ENCODE peak calls at places on chromosome 1, in four cellular contexts. T is GM12878, D is HepG2, W is H1. C is an unnamed sample.
A peak's percentile ranks its signal among the peaks of the same experiment; 100 is the strongest.

GRCh38 chr1:29290414-29290980 is 54.2 kb downstream of the PTPRU start:
- DNase-seq in T (no peak), D (no peak), W (no peak), C (no peak)

GRCh38 chr1:243443557-243443956 is 187.7 kb downstream of the SDCCAG8 start:
- DNase-seq in T (no peak), D (no peak), W (no peak), C (no peak)

GRCh38 chr1:232629250-232630046 is 485 bp downstream of the SIPA1L2 start:
- DNase-seq in T (no peak), D (no peak), W (no peak), C (peak; percentile 28)

GRCh38 chr1:247962911-247963588 is 2.0 kb upstream of the OR2AK2 start:
- DNase-seq in T (no peak), D (no peak), W (no peak), C (no peak)

GRCh38 chr1:20538227-20538626 is 14.1 kb upstream of the FAM43B start:
- DNase-seq in T (no peak), D (no peak), W (no peak), C (no peak)

GRCh38 chr1:244322791-244323521 is 128.8 kb downstream of the ADSS2 start:
- DNase-seq in T (no peak), D (peak; percentile 60), W (no peak), C (peak; percentile 75)

GRCh38 chr1:153568367-153569099 is 2.9 kb upstream of the S100A2 start:
- DNase-seq in T (peak; percentile 9), D (peak; percentile 86), W (peak; percentile 81), C (peak; percentile 93)

GRCh38 chr1:207869859-207870258 is 41.1 kb downstream of the CD34 start:
- DNase-seq in T (no peak), D (no peak), W (no peak), C (no peak)

GRCh38 chr1:29639741-29640427 is 403.6 kb downstream of the PTPRU start:
- DNase-seq in T (no peak), D (no peak), W (no peak), C (no peak)

GRCh38 chr1:23613191-23614126 is 54.2 kb upstream of the ID3 start:
- DNase-seq in T (no peak), D (no peak), W (no peak), C (no peak)

GRCh38 chr1:119327436-119328155 is 41.0 kb upstream of the HAO2 start:
- DNase-seq in T (no peak), D (peak; percentile 50), W (no peak), C (no peak)

GRCh38 chr1:25520446-25521061 is 22.9 kb upstream of the LDLRAP1 start:
- DNase-seq in T (peak; percentile 17), D (peak; percentile 33), W (no peak), C (no peak)

GRCh38 chr1:51568231-51568935 is 48.5 kb upstream of the OSBPL9 start:
- DNase-seq in T (no peak), D (no peak), W (no peak), C (no peak)

GRCh38 chr1:151134396-151134795 is 12.0 kb downstream of the SEMA6C start:
- DNase-seq in T (no peak), D (no peak), W (no peak), C (no peak)

GRCh38 chr1:9235123-9235513 is 544 bp downstream of the H6PD start:
- DNase-seq in T (no peak), D (peak; percentile 36), W (no peak), C (no peak)

GRCh38 chr1:17183388-17184160 is 21.4 kb upstream of the PADI1 start:
- DNase-seq in T (no peak), D (no peak), W (no peak), C (no peak)

GRCh38 chr1:30683699-30684098 is 39.7 kb downstream of the MATN1 start:
- DNase-seq in T (no peak), D (no peak), W (no peak), C (no peak)

GRCh38 chr1:30686236-30686635 is 37.1 kb downstream of the MATN1 start:
- DNase-seq in T (no peak), D (no peak), W (no peak), C (no peak)

GRCh38 chr1:30684259-30684658 is 39.1 kb downstream of the MATN1 start:
- DNase-seq in T (no peak), D (no peak), W (no peak), C (no peak)

GRCh38 chr1:30684881-30685795 is 38.2 kb downstream of the MATN1 start:
- DNase-seq in T (no peak), D (peak; percentile 78), W (peak; percentile 90), C (peak; percentile 94)

GRCh38 chr1:30685796-30686165 is 37.6 kb downstream of the MATN1 start:
- DNase-seq in T (no peak), D (no peak), W (no peak), C (peak; percentile 32)
- H3K9ac ChIP-seq in T (no peak overlapping the region), D (no peak overlapping the region), W (peak overlapping the region; percentile 45), C (peak overlapping the region; percentile 74)

GRCh38 chr1:161725888-161726630 is 4.7 kb downstream of the FCRLB start:
- DNase-seq in T (no peak), D (peak; percentile 23), W (no peak), C (peak; percentile 36)
- TF ChIP-seq ZNF274 in T (no peak), D (no peak), W (no peak), C (no peak)

GRCh38 chr1:32159189-32159588 is 20.3 kb upstream of the TXLNA start:
- DNase-seq in T (no peak), D (no peak), W (no peak), C (no peak)

DNA sequence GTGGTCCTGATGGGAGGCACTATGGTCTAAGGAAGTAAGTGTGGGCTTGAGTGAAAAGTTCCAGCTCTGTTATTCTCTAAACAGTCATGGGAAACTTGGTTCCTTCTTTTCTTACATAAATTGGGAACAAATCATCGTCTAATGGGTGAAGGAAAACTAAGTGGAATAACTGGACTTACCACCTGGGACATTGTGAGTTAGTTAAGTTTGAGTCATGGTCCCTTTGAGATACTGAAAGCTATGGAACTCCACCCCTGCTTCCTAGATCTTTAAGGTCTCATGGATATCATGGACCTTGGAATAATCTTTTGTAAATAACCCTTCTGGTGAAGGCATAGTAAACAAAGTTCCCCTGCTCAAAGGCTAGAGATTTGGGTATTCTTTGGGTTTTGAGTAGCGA is 16.1 kb upstream of the TXLNA start:
- DNase-seq in T (no peak), D (no peak), W (no peak), C (no peak)
- H3K36me3 ChIP-seq in T (peaks cover 12% of the 10 kb centered on the region), D (peaks cover 74% of the 10 kb centered on the region), W (peaks cover 11% of the 10 kb centered on the region), C (peaks cover 88% of the 10 kb centered on the region)

DNA sequence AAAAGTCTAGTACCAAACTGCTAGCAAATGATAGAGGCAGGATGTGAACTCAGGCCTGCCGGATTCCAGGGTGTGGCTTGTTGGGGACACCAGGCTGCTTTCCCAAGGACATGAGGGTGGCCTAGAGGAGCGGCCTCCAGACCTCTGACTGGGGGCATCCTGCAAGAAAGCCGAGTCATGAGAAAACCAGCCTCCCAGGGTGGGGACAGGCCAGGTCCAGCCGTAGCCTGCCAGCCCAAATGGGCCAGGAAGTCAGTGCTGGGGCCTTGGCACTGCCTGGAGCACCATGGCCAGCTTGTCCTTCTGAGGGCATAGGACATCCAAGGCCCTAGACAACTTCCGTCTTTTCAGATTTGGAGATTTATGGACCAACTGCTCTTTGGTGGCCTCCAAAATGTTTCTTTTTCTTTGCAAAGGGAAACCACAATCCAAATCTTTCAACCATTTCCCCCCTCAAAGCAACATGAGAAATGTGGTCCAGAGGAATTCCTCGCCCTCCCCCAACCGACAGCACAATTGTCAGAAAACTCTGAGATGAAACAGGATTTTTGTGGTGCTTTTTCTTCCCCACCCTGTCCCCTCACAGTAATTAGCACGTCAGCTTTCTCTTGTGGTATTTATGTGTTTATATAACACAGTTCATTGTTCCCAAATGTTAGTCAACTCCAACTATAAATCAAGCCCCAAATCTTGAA is 212.3 kb downstream of the KAZN start:
- DNase-seq in T (no peak), D (no peak), W (no peak), C (no peak)
- H3K9ac ChIP-seq in T (no peak overlapping the region), D (no peak overlapping the region), W (no peak overlapping the region), C (no peak overlapping the region)

DNA sequence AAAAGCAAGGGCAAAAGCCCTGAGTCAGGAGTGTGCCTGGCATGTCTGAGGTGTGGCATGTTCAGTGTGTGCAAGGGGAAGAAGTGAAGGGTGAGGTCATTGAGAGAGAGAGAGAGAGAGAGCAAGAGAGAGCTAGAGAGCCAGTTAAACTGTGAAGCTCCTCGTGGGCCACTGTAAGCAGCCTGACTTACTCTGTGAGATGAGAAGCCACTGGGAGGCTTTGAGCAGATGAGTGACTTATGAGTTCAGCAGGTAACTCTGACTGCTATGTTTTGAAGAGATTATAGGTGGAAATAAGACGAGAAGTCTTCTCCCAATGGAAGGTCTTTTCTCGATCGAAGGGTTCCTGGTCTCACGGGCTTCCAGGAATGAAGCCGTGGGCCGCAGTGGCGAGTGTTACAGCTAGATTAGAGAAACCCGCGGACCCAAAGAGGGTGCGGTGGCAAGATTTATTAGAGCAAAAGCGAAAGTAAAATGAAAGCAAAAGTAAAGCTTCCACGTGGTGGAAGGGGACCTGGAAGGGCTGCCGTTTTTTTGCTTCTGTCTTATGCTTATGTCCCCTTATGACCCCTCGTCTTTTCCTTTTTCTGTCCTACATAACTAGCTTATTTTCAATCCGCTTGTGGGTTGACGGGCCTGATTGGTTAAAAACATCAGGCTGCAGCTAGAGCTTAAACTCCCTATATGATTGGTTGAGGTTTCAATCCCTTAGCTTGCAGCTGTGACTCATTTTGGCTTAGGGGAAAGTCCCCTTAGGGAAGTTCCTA is 323.1 kb upstream of the FAM78B start:
- DNase-seq in T (peak; percentile 60), D (peak; percentile 31), W (no peak), C (no peak)
- TF ChIP-seq ZNF274 in T (no peak), D (no peak), W (no peak), C (no peak)

GRCh38 chr1:234606731-234607090 is 3.3 kb downstream of the IRF2BP2 start:
- DNase-seq in T (no peak), D (no peak), W (no peak), C (no peak)
- H3K36me3 ChIP-seq in T (peaks cover 5% of the 10 kb centered on the region), D (peaks cover 13% of the 10 kb centered on the region), W (peaks cover 3% of the 10 kb centered on the region), C (peaks cover 50% of the 10 kb centered on the region)

GRCh38 chr1:177978530-177978929 is 8.7 kb upstream of the SEC16B start:
- DNase-seq in T (no peak), D (no peak), W (no peak), C (no peak)

GRCh38 chr1:177976596-177976995 is 6.7 kb upstream of the SEC16B start:
- DNase-seq in T (no peak), D (no peak), W (no peak), C (no peak)

GRCh38 chr1:177979272-177979671 is 9.4 kb upstream of the SEC16B start:
- DNase-seq in T (no peak), D (no peak), W (no peak), C (no peak)

GRCh38 chr1:177973585-177973984 is 3.7 kb upstream of the SEC16B start:
- DNase-seq in T (no peak), D (no peak), W (no peak), C (no peak)

GRCh38 chr1:177975588-177976495 is 6.0 kb upstream of the SEC16B start:
- DNase-seq in T (no peak), D (no peak), W (no peak), C (no peak)
- H3K9ac ChIP-seq in T (no peak overlapping the region), D (no peak overlapping the region), W (no peak overlapping the region), C (no peak overlapping the region)

DNA sequence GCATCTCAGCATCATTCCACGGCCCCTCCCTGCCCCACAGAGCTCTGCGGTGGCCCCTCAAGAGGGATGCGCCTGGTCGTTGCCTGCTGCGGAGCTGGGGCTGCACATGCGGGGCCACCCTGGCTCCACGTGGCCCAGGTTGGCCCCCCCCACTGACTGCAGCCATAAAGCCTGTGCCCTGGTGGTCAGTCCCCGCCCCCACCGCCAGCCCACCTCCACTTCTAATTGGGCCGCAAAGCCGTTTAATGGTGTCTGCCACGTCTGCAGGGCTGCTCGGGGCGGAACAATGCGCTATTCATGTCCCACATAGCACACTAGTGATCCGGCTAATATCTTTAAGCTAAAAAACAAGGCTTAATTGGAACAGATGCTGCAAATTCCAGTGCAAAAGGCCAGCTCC is 33.5 kb upstream of the ACTRT2 start:
- DNase-seq in T (no peak), D (no peak), W (no peak), C (no peak)
- TF ChIP-seq ZNF274 in T (no peak), D (no peak), W (no peak), C (no peak)